ENCODE peak calls at places on chromosomes 3 and 15, in eight cellular contexts. One of them, this sample, is unnamed.

GRCh38 chr3:128800241-128801187 is 74.5 kb downstream of the RAB7A start:
- DNase-seq in stomach: no peak
- DNase-seq in NCI-H510A: no peak
- DNase-seq in stimulated activated CD4-positive, alpha-beta T cell treated with anti-CD3 and anti-CD28 coated beads, TNF-alpha, amount 100 ng/mL, for 48 hours: peak
- DNase-seq in LoVo: no peak
- DNase-seq in retina: no peak
- DNase-seq in naive thymus-derived CD4-positive, alpha-beta T cell: no peak
- DNase-seq in T-helper 2 cell: no peak
- DNase-seq in this sample: no peak

GRCh38 chr15:62389887-62390792 is 225.1 kb upstream of the C2CD4B start:
- DNase-seq in NCI-H510A: peak
- DNase-seq in T-helper 2 cell: no peak
- DNase-seq in stimulated activated CD4-positive, alpha-beta T cell treated with anti-CD3 and anti-CD28 coated beads, TNF-alpha, amount 100 ng/mL, for 48 hours: peak
- DNase-seq in naive thymus-derived CD4-positive, alpha-beta T cell: peak
- DNase-seq in LoVo: peak
- DNase-seq in retina: peak
- DNase-seq in stomach: peak
- DNase-seq in this sample: peak

GRCh38 chr15:74830868-74831267 is 4.4 kb downstream of the CPLX3 start:
- DNase-seq in LoVo: no peak
- DNase-seq in naive thymus-derived CD4-positive, alpha-beta T cell: no peak
- DNase-seq in stomach: no peak
- DNase-seq in T-helper 2 cell: no peak
- DNase-seq in NCI-H510A: no peak
- DNase-seq in retina: no peak
- DNase-seq in stimulated activated CD4-positive, alpha-beta T cell treated with anti-CD3 and anti-CD28 coated beads, TNF-alpha, amount 100 ng/mL, for 48 hours: no peak
- DNase-seq in this sample: no peak

GRCh38 chr3:123883656-123884257 is 375 bp downstream of the MYLK start:
- DNase-seq in stimulated activated CD4-positive, alpha-beta T cell treated with anti-CD3 and anti-CD28 coated beads, TNF-alpha, amount 100 ng/mL, for 48 hours: no peak
- DNase-seq in naive thymus-derived CD4-positive, alpha-beta T cell: no peak
- DNase-seq in T-helper 2 cell: no peak
- DNase-seq in LoVo: no peak
- DNase-seq in NCI-H510A: no peak
- DNase-seq in stomach: no peak
- DNase-seq in retina: peak
- DNase-seq in this sample: no peak

GRCh38 chr3:80233576-80233975 is 465.8 kb upstream of the ROBO1 start:
- DNase-seq in naive thymus-derived CD4-positive, alpha-beta T cell: no peak
- DNase-seq in stimulated activated CD4-positive, alpha-beta T cell treated with anti-CD3 and anti-CD28 coated beads, TNF-alpha, amount 100 ng/mL, for 48 hours: no peak
- DNase-seq in stomach: no peak
- DNase-seq in NCI-H510A: no peak
- DNase-seq in T-helper 2 cell: no peak
- DNase-seq in retina: no peak
- DNase-seq in LoVo: no peak
- DNase-seq in this sample: no peak

GRCh38 chr3:183252973-183253363 is at the start of gene B3GNT5:
- DNase-seq in NCI-H510A: peak
- DNase-seq in stimulated activated CD4-positive, alpha-beta T cell treated with anti-CD3 and anti-CD28 coated beads, TNF-alpha, amount 100 ng/mL, for 48 hours: peak
- DNase-seq in retina: no peak
- DNase-seq in naive thymus-derived CD4-positive, alpha-beta T cell: peak
- DNase-seq in LoVo: peak
- DNase-seq in T-helper 2 cell: no peak
- DNase-seq in stomach: peak
- DNase-seq in this sample: no peak

GRCh38 chr15:91849749-91850161 is 3.8 kb upstream of the SLCO3A1 start:
- DNase-seq in NCI-H510A: no peak
- DNase-seq in T-helper 2 cell: no peak
- DNase-seq in stomach: no peak
- DNase-seq in stimulated activated CD4-positive, alpha-beta T cell treated with anti-CD3 and anti-CD28 coated beads, TNF-alpha, amount 100 ng/mL, for 48 hours: no peak
- DNase-seq in retina: no peak
- DNase-seq in LoVo: peak
- DNase-seq in naive thymus-derived CD4-positive, alpha-beta T cell: peak
- DNase-seq in this sample: no peak

GRCh38 chr3:128447561-128448013 is 19.1 kb downstream of the DNAJB8 start:
- DNase-seq in LoVo: no peak
- DNase-seq in stimulated activated CD4-positive, alpha-beta T cell treated with anti-CD3 and anti-CD28 coated beads, TNF-alpha, amount 100 ng/mL, for 48 hours: peak
- DNase-seq in naive thymus-derived CD4-positive, alpha-beta T cell: peak
- DNase-seq in stomach: no peak
- DNase-seq in T-helper 2 cell: no peak
- DNase-seq in retina: no peak
- DNase-seq in NCI-H510A: no peak
- DNase-seq in this sample: no peak

GRCh38 chr3:64501298-64501906 is 186.4 kb downstream of the ADAMTS9 start:
- DNase-seq in T-helper 2 cell: no peak
- DNase-seq in stomach: no peak
- DNase-seq in LoVo: no peak
- DNase-seq in stimulated activated CD4-positive, alpha-beta T cell treated with anti-CD3 and anti-CD28 coated beads, TNF-alpha, amount 100 ng/mL, for 48 hours: no peak
- DNase-seq in retina: no peak
- DNase-seq in naive thymus-derived CD4-positive, alpha-beta T cell: no peak
- DNase-seq in NCI-H510A: no peak
- DNase-seq in this sample: no peak

GRCh38 chr3:78148986-78149717 is 1109.3 kb downstream of the ROBO2 start:
- DNase-seq in naive thymus-derived CD4-positive, alpha-beta T cell: no peak
- DNase-seq in stomach: no peak
- DNase-seq in LoVo: no peak
- DNase-seq in retina: no peak
- DNase-seq in T-helper 2 cell: no peak
- DNase-seq in stimulated activated CD4-positive, alpha-beta T cell treated with anti-CD3 and anti-CD28 coated beads, TNF-alpha, amount 100 ng/mL, for 48 hours: no peak
- DNase-seq in NCI-H510A: no peak
- DNase-seq in this sample: no peak

This sample was measured in activated effector memory CD4-positive, alpha-beta T cell treated with Interleukin-2 at 50 U/mL for 16 hours.